ENCODE peak calls at places on chromosomes 16 and 17, in five cellular contexts. E, P, R, F and Z are unnamed samples.

GRCh38 chr17:79831367-79832210 is 7.7 kb downstream of the CBX4 start:
- DNase-seq in E (no peak), P (peak; percentile 61), R (peak; percentile 93), F (no peak), Z (peak; percentile 92)

GRCh38 chr17:6507535-6507934 is 48.8 kb downstream of the PITPNM3 start:
- DNase-seq in E (no peak), P (peak; percentile 39), R (no peak), F (no peak), Z (no peak)

GRCh38 chr17:80294210-80294609 is 33.6 kb downstream of the RNF213 start:
- DNase-seq in E (no peak), P (peak; percentile 34), R (no peak), F (peak; percentile 2), Z (no peak)

GRCh38 chr16:14111713-14112538 is 40.8 kb downstream of the MRTFB start:
- DNase-seq in E (no peak), P (peak; percentile 79), R (peak; percentile 68), F (no peak), Z (peak; percentile 89)

GRCh38 chr17:19759934-19760530 is 11.9 kb upstream of the ALDH3A1 start:
- DNase-seq in E (no peak), P (no peak), R (no peak), F (no peak), Z (no peak)

GRCh38 chr16:89491238-89491869 is 993 bp upstream of the ANKRD11 start:
- DNase-seq in E (no peak), P (no peak), R (no peak), F (no peak), Z (no peak)

GRCh38 chr17:50440172-50440837 is 14.3 kb downstream of the ACSF2 start:
- DNase-seq in E (no peak), P (peak; percentile 73), R (peak; percentile 58), F (no peak), Z (peak; percentile 93)

GRCh38 chr17:40648326-40648968 is 829 bp upstream of the SMARCE1 start:
- DNase-seq in E (no peak), P (no peak), R (peak; percentile 61), F (peak; percentile 63), Z (no peak)

GRCh38 chr16:23432176-23433128 is 20.5 kb downstream of the COG7 start:
- DNase-seq in E (no peak), P (no peak), R (no peak), F (no peak), Z (no peak)

GRCh38 chr17:69335018-69335417 is 8.1 kb upstream of the ABCA5 start:
- DNase-seq in E (no peak), P (no peak), R (no peak), F (no peak), Z (no peak)

GRCh38 chr16:10509534-10510025 is 70.8 kb downstream of the EMP2 start:
- DNase-seq in E (no peak), P (peak; percentile 69), R (peak; percentile 72), F (peak; percentile 56), Z (peak; percentile 85)